ENCODE peak calls at places on chromosome 18, in eight cellular contexts. One of them, this sample, is unnamed.

GRCh38 chr18:5943514-5943913 is 48.2 kb upstream of the TMEM200C start:
- DNase-seq in CD8-positive, alpha-beta T cell: no peak
- DNase-seq in right lobe of liver: no peak
- DNase-seq in left lung: no peak
- DNase-seq in colonic mucosa: no peak
- DNase-seq in PC-9: no peak
- DNase-seq in MCF 10A: no peak
- DNase-seq in astrocyte: no peak
- DNase-seq in this sample: peak; percentile 47

GRCh38 chr18:47050468-47050867 is 15.0 kb upstream of the ELOA2 start:
- DNase-seq in PC-9: peak; percentile 3
- DNase-seq in left lung: no peak
- DNase-seq in MCF 10A: peak; percentile 60
- DNase-seq in right lobe of liver: no peak
- DNase-seq in CD8-positive, alpha-beta T cell: no peak
- DNase-seq in colonic mucosa: peak; percentile 21
- DNase-seq in astrocyte: peak; percentile 33
- DNase-seq in this sample: no peak

GRCh38 chr18:69883781-69884180 is 63.9 kb downstream of the CD226 start:
- DNase-seq in astrocyte: no peak
- DNase-seq in MCF 10A: no peak
- DNase-seq in colonic mucosa: no peak
- DNase-seq in PC-9: no peak
- DNase-seq in left lung: no peak
- DNase-seq in CD8-positive, alpha-beta T cell: no peak
- DNase-seq in right lobe of liver: no peak
- DNase-seq in this sample: no peak

GRCh38 chr18:12403601-12404506 is 3.9 kb upstream of the PRELID3A start:
- DNase-seq in right lobe of liver: no peak
- DNase-seq in colonic mucosa: no peak
- DNase-seq in left lung: no peak
- DNase-seq in CD8-positive, alpha-beta T cell: no peak
- DNase-seq in astrocyte: peak; percentile 86
- DNase-seq in PC-9: peak; percentile 27
- DNase-seq in MCF 10A: peak; percentile 84
- DNase-seq in this sample: no peak

GRCh38 chr18:59916746-59917145 is 16.9 kb downstream of the PMAIP1 start:
- DNase-seq in CD8-positive, alpha-beta T cell: no peak
- DNase-seq in left lung: no peak
- DNase-seq in PC-9: peak; percentile 43
- DNase-seq in MCF 10A: no peak
- DNase-seq in astrocyte: no peak
- DNase-seq in colonic mucosa: no peak
- DNase-seq in right lobe of liver: no peak
- DNase-seq in this sample: no peak

GRCh38 chr18:6326566-6326965 is 88.1 kb downstream of the L3MBTL4 start:
- DNase-seq in CD8-positive, alpha-beta T cell: no peak
- DNase-seq in left lung: no peak
- DNase-seq in MCF 10A: no peak
- DNase-seq in astrocyte: no peak
- DNase-seq in right lobe of liver: no peak
- DNase-seq in colonic mucosa: no peak
- DNase-seq in PC-9: no peak
- DNase-seq in this sample: no peak

GRCh38 chr18:70373062-70373519 is 84.2 kb downstream of the SOCS6 start:
- DNase-seq in colonic mucosa: no peak
- DNase-seq in CD8-positive, alpha-beta T cell: no peak
- DNase-seq in astrocyte: peak; percentile 92
- DNase-seq in PC-9: peak; percentile 23
- DNase-seq in MCF 10A: peak; percentile 95
- DNase-seq in right lobe of liver: no peak
- DNase-seq in left lung: no peak
- DNase-seq in this sample: no peak

GRCh38 chr18:35284846-35285245 is 5.2 kb downstream of the ZSCAN30 start:
- DNase-seq in right lobe of liver: no peak
- DNase-seq in astrocyte: no peak
- DNase-seq in left lung: no peak
- DNase-seq in colonic mucosa: no peak
- DNase-seq in PC-9: no peak
- DNase-seq in CD8-positive, alpha-beta T cell: no peak
- DNase-seq in MCF 10A: no peak
- DNase-seq in this sample: no peak

GRCh38 chr18:50836521-50836957 is 16.7 kb upstream of the MRO start:
- DNase-seq in PC-9: no peak
- DNase-seq in MCF 10A: peak; percentile 78
- DNase-seq in astrocyte: peak; percentile 94
- DNase-seq in right lobe of liver: no peak
- DNase-seq in colonic mucosa: no peak
- DNase-seq in left lung: no peak
- DNase-seq in CD8-positive, alpha-beta T cell: no peak
- DNase-seq in this sample: no peak

GRCh38 chr18:74546007-74546406 is 11.7 kb downstream of the CNDP1 start:
- DNase-seq in astrocyte: no peak
- DNase-seq in colonic mucosa: no peak
- DNase-seq in CD8-positive, alpha-beta T cell: no peak
- DNase-seq in left lung: no peak
- DNase-seq in MCF 10A: no peak
- DNase-seq in PC-9: no peak
- DNase-seq in right lobe of liver: no peak
- DNase-seq in this sample: no peak

GRCh38 chr18:55334875-55335274 is 253.1 kb downstream of the TCF4 start:
- DNase-seq in astrocyte: no peak
- DNase-seq in PC-9: no peak
- DNase-seq in CD8-positive, alpha-beta T cell: no peak
- DNase-seq in MCF 10A: no peak
- DNase-seq in colonic mucosa: peak; percentile 23
- DNase-seq in left lung: no peak
- DNase-seq in right lobe of liver: no peak
- DNase-seq in this sample: no peak

DNA sequence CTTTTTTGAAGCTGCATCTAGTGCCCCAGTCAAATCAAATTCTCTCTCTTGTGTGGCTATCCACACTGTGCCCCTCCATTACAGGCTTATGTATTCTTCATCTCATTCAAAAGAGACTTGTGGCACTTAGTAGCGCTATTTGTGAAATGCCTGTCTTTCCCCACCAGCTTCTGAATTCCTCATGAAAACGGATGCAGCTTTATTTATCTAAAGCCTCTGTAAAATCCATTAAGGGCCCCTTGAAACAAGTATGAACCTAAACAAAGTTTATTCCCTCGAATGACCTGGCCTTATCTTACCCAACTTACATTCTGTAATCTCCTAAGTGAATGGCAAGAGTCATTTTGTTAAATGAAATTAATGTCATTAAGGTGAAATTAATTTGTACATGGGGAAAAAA is 417.4 kb upstream of the PIK3C3 start:
- DNase-seq in PC-9: no peak
- DNase-seq in MCF 10A: no peak
- DNase-seq in right lobe of liver: no peak
- DNase-seq in astrocyte: no peak
- DNase-seq in CD8-positive, alpha-beta T cell: no peak
- DNase-seq in colonic mucosa: no peak
- DNase-seq in left lung: no peak
- DNase-seq in this sample: no peak
- TF ChIP-seq CTCF in PC-9: no peak
- TF ChIP-seq CTCF in MCF 10A: no peak
- TF ChIP-seq CTCF in right lobe of liver: no peak
- TF ChIP-seq CTCF in astrocyte: no peak
- TF ChIP-seq CTCF in CD8-positive, alpha-beta T cell: no peak
- TF ChIP-seq CTCF in colonic mucosa: no peak
- TF ChIP-seq CTCF in left lung: no peak
- TF ChIP-seq CTCF in this sample: no peak

GRCh38 chr18:13831864-13832508 is 8.0 kb downstream of the MC5R start:
- DNase-seq in astrocyte: no peak
- DNase-seq in CD8-positive, alpha-beta T cell: no peak
- DNase-seq in MCF 10A: peak; percentile 50
- DNase-seq in PC-9: no peak
- DNase-seq in right lobe of liver: no peak
- DNase-seq in colonic mucosa: no peak
- DNase-seq in left lung: no peak
- DNase-seq in this sample: no peak
- TF ChIP-seq CTCF in astrocyte: no peak
- TF ChIP-seq CTCF in CD8-positive, alpha-beta T cell: no peak
- TF ChIP-seq CTCF in MCF 10A: no peak
- TF ChIP-seq CTCF in PC-9: peak; percentile 36
- TF ChIP-seq CTCF in right lobe of liver: peak; percentile 9
- TF ChIP-seq CTCF in colonic mucosa: no peak
- TF ChIP-seq CTCF in left lung: no peak
- TF ChIP-seq CTCF in this sample: peak; percentile 50

DNA sequence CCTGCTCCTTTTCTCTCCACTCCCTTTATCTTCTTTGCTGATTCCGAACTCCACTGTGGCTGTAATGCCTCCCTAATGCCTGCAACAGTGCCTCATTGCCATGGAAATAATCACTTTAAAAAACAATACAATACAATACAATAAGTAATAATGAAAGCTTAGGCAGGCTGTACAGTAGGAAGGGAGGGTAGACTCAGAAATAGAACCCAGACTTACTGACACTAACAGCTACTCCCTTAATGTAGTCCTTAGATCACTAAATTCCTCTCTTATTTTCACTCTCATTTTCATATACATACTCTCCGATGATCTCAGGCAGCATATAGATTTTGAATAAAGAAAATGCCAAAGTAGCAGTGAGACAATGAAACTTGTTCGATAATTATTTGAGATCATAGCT is 70.2 kb downstream of the DLGAP1 start:
- DNase-seq in PC-9: no peak
- DNase-seq in right lobe of liver: no peak
- DNase-seq in left lung: no peak
- DNase-seq in colonic mucosa: no peak
- DNase-seq in MCF 10A: no peak
- DNase-seq in astrocyte: peak; percentile 9
- DNase-seq in CD8-positive, alpha-beta T cell: no peak
- DNase-seq in this sample: no peak
- TF ChIP-seq CTCF in PC-9: no peak
- TF ChIP-seq CTCF in right lobe of liver: no peak
- TF ChIP-seq CTCF in left lung: no peak
- TF ChIP-seq CTCF in colonic mucosa: no peak
- TF ChIP-seq CTCF in MCF 10A: no peak
- TF ChIP-seq CTCF in astrocyte: no peak
- TF ChIP-seq CTCF in CD8-positive, alpha-beta T cell: no peak
- TF ChIP-seq CTCF in this sample: no peak

DNA sequence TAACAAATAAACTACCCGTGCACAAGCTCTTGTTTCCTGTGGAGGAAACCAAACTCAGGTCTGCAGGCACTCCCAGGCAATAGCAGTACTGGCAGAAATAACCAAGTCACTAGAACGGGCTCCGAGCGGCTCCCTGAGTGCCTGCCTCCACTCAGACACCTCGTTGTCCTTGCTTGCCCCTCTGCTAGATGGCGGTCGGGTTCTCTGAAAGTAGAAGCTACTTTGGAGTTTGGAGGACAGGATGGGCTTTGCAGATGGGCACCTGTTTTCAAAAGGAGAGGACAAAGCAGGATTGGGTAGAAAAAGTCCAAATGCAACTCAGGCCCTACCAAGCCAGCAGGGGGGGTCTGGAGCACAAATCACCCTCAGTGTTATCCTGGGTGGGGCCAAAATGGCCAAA is 136.4 kb downstream of the LRRC30 start:
- DNase-seq in right lobe of liver: no peak
- DNase-seq in PC-9: no peak
- DNase-seq in astrocyte: no peak
- DNase-seq in colonic mucosa: no peak
- DNase-seq in MCF 10A: peak; percentile 17
- DNase-seq in CD8-positive, alpha-beta T cell: no peak
- DNase-seq in left lung: no peak
- DNase-seq in this sample: no peak
- TF ChIP-seq CTCF in right lobe of liver: no peak
- TF ChIP-seq CTCF in PC-9: no peak
- TF ChIP-seq CTCF in astrocyte: no peak
- TF ChIP-seq CTCF in colonic mucosa: no peak
- TF ChIP-seq CTCF in MCF 10A: no peak
- TF ChIP-seq CTCF in CD8-positive, alpha-beta T cell: no peak
- TF ChIP-seq CTCF in left lung: no peak
- TF ChIP-seq CTCF in this sample: no peak

DNA sequence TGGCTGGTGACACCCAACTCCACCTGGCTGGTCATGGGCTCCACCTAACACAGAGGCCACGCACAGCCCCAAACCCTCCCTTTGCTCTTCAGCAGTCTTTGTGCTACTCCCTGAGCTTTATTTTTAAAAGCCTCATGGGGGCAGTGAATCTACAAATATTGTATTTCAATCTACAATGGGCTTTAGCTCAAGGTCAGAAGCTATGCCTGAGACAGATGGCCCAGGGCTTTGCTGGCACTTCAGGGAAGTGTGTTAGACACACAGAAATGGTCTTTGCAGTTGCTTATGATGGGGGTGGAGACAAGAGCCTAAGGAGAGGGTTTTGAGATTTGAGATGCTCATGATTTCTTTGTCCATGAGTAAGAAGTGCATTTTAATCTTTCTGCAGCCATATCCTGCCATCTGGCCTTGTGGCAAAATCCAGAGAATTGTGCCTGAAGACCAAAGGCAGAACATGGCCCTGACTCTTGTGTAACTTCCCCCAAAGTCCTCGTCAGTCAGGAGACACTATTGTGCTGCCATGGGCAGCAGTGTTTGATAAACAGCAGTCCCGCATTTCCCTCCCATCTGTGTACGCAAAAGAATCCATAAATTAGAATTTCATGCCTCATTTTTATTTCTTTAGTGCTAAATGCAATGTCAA is 92.6 kb downstream of the VAPA start:
- DNase-seq in PC-9: no peak
- DNase-seq in right lobe of liver: no peak
- DNase-seq in MCF 10A: peak; percentile 27
- DNase-seq in astrocyte: peak; percentile 12
- DNase-seq in CD8-positive, alpha-beta T cell: no peak
- DNase-seq in colonic mucosa: no peak
- DNase-seq in left lung: no peak
- DNase-seq in this sample: no peak
- TF ChIP-seq CTCF in PC-9: peak; percentile 45
- TF ChIP-seq CTCF in right lobe of liver: no peak
- TF ChIP-seq CTCF in MCF 10A: peak; percentile 16
- TF ChIP-seq CTCF in astrocyte: no peak
- TF ChIP-seq CTCF in CD8-positive, alpha-beta T cell: no peak
- TF ChIP-seq CTCF in colonic mucosa: no peak
- TF ChIP-seq CTCF in left lung: peak; percentile 29
- TF ChIP-seq CTCF in this sample: no peak

This sample was measured in mesothelial cell of epicardium.